ENCODE peak calls at places on chromosomes 13 and 19, in ten cellular contexts. One of them, this sample, is unnamed.

GRCh38 chr19:10431254-10431942 is 11.1 kb downstream of the PDE4A start:
- DNase-seq in GM18507: no peak
- DNase-seq in stimulated activated CD4-positive, alpha-beta T cell treated with anti-CD3 and anti-CD28 coated beads, Interleukin-2, amount 100 ng/mL, for 48 hours: no peak
- DNase-seq in T-helper 17 cell: no peak
- DNase-seq in GM12892: no peak
- DNase-seq in anterior cingulate cortex: no peak
- DNase-seq in AG09309: no peak
- DNase-seq in AG04450: no peak
- DNase-seq in activated CD8-positive, alpha-beta T cell treated with anti-CD3 and anti-CD28 coated beads, Interleukin-2, amount 10 ng/mL, durations not matched to agents 7 days and 5 days: peak
- DNase-seq in NCI-H510A treated with DMSO at 0.1 percent for 48 hours: no peak
- DNase-seq in this sample: no peak

GRCh38 chr19:3343619-3344502 is 22.5 kb upstream of the NFIC start:
- DNase-seq in GM18507: no peak
- DNase-seq in stimulated activated CD4-positive, alpha-beta T cell treated with anti-CD3 and anti-CD28 coated beads, Interleukin-2, amount 100 ng/mL, for 48 hours: peak
- DNase-seq in T-helper 17 cell: peak
- DNase-seq in GM12892: peak
- DNase-seq in anterior cingulate cortex: peak
- DNase-seq in AG09309: peak
- DNase-seq in AG04450: no peak
- DNase-seq in activated CD8-positive, alpha-beta T cell treated with anti-CD3 and anti-CD28 coated beads, Interleukin-2, amount 10 ng/mL, durations not matched to agents 7 days and 5 days: peak
- DNase-seq in NCI-H510A treated with DMSO at 0.1 percent for 48 hours: no peak
- DNase-seq in this sample: peak

GRCh38 chr19:39765091-39766076 is 13.3 kb upstream of the LEUTX start:
- DNase-seq in GM18507: no peak
- DNase-seq in stimulated activated CD4-positive, alpha-beta T cell treated with anti-CD3 and anti-CD28 coated beads, Interleukin-2, amount 100 ng/mL, for 48 hours: peak
- DNase-seq in T-helper 17 cell: peak
- DNase-seq in GM12892: no peak
- DNase-seq in anterior cingulate cortex: no peak
- DNase-seq in AG09309: no peak
- DNase-seq in AG04450: no peak
- DNase-seq in activated CD8-positive, alpha-beta T cell treated with anti-CD3 and anti-CD28 coated beads, Interleukin-2, amount 10 ng/mL, durations not matched to agents 7 days and 5 days: peak
- DNase-seq in NCI-H510A treated with DMSO at 0.1 percent for 48 hours: peak
- DNase-seq in this sample: no peak

GRCh38 chr13:40333238-40333637 is 333.2 kb downstream of the FOXO1 start:
- DNase-seq in GM18507: no peak
- DNase-seq in stimulated activated CD4-positive, alpha-beta T cell treated with anti-CD3 and anti-CD28 coated beads, Interleukin-2, amount 100 ng/mL, for 48 hours: no peak
- DNase-seq in T-helper 17 cell: no peak
- DNase-seq in GM12892: no peak
- DNase-seq in anterior cingulate cortex: no peak
- DNase-seq in AG09309: no peak
- DNase-seq in AG04450: no peak
- DNase-seq in activated CD8-positive, alpha-beta T cell treated with anti-CD3 and anti-CD28 coated beads, Interleukin-2, amount 10 ng/mL, durations not matched to agents 7 days and 5 days: no peak
- DNase-seq in NCI-H510A treated with DMSO at 0.1 percent for 48 hours: no peak
- DNase-seq in this sample: no peak

GRCh38 chr19:33194884-33195710 is 967 bp downstream of the LRP3 start:
- DNase-seq in GM18507: no peak
- DNase-seq in stimulated activated CD4-positive, alpha-beta T cell treated with anti-CD3 and anti-CD28 coated beads, Interleukin-2, amount 100 ng/mL, for 48 hours: no peak
- DNase-seq in T-helper 17 cell: no peak
- DNase-seq in GM12892: peak
- DNase-seq in anterior cingulate cortex: no peak
- DNase-seq in AG09309: no peak
- DNase-seq in AG04450: no peak
- DNase-seq in activated CD8-positive, alpha-beta T cell treated with anti-CD3 and anti-CD28 coated beads, Interleukin-2, amount 10 ng/mL, durations not matched to agents 7 days and 5 days: no peak
- DNase-seq in NCI-H510A treated with DMSO at 0.1 percent for 48 hours: no peak
- DNase-seq in this sample: no peak

GRCh38 chr19:47723573-47723923 is 10.3 kb downstream of the EHD2 start:
- DNase-seq in GM18507: no peak
- DNase-seq in stimulated activated CD4-positive, alpha-beta T cell treated with anti-CD3 and anti-CD28 coated beads, Interleukin-2, amount 100 ng/mL, for 48 hours: no peak
- DNase-seq in T-helper 17 cell: no peak
- DNase-seq in GM12892: no peak
- DNase-seq in anterior cingulate cortex: no peak
- DNase-seq in AG09309: peak
- DNase-seq in AG04450: no peak
- DNase-seq in activated CD8-positive, alpha-beta T cell treated with anti-CD3 and anti-CD28 coated beads, Interleukin-2, amount 10 ng/mL, durations not matched to agents 7 days and 5 days: no peak
- DNase-seq in NCI-H510A treated with DMSO at 0.1 percent for 48 hours: no peak
- DNase-seq in this sample: peak

GRCh38 chr13:42345367-42345766 is 73.4 kb downstream of the AKAP11 start:
- DNase-seq in GM18507: no peak
- DNase-seq in stimulated activated CD4-positive, alpha-beta T cell treated with anti-CD3 and anti-CD28 coated beads, Interleukin-2, amount 100 ng/mL, for 48 hours: no peak
- DNase-seq in T-helper 17 cell: no peak
- DNase-seq in GM12892: no peak
- DNase-seq in anterior cingulate cortex: no peak
- DNase-seq in AG09309: no peak
- DNase-seq in AG04450: no peak
- DNase-seq in activated CD8-positive, alpha-beta T cell treated with anti-CD3 and anti-CD28 coated beads, Interleukin-2, amount 10 ng/mL, durations not matched to agents 7 days and 5 days: no peak
- DNase-seq in NCI-H510A treated with DMSO at 0.1 percent for 48 hours: no peak
- DNase-seq in this sample: no peak

GRCh38 chr19:35755550-35756371 is 1.1 kb downstream of the HSPB6 start:
- DNase-seq in GM18507: no peak
- DNase-seq in stimulated activated CD4-positive, alpha-beta T cell treated with anti-CD3 and anti-CD28 coated beads, Interleukin-2, amount 100 ng/mL, for 48 hours: no peak
- DNase-seq in T-helper 17 cell: peak
- DNase-seq in GM12892: no peak
- DNase-seq in anterior cingulate cortex: no peak
- DNase-seq in AG09309: no peak
- DNase-seq in AG04450: no peak
- DNase-seq in activated CD8-positive, alpha-beta T cell treated with anti-CD3 and anti-CD28 coated beads, Interleukin-2, amount 10 ng/mL, durations not matched to agents 7 days and 5 days: peak
- DNase-seq in NCI-H510A treated with DMSO at 0.1 percent for 48 hours: no peak
- DNase-seq in this sample: no peak

GRCh38 chr13:29640665-29641064 is 45.2 kb upstream of the SLC7A1 start:
- DNase-seq in GM18507: no peak
- DNase-seq in stimulated activated CD4-positive, alpha-beta T cell treated with anti-CD3 and anti-CD28 coated beads, Interleukin-2, amount 100 ng/mL, for 48 hours: no peak
- DNase-seq in T-helper 17 cell: no peak
- DNase-seq in GM12892: no peak
- DNase-seq in anterior cingulate cortex: no peak
- DNase-seq in AG09309: no peak
- DNase-seq in AG04450: no peak
- DNase-seq in activated CD8-positive, alpha-beta T cell treated with anti-CD3 and anti-CD28 coated beads, Interleukin-2, amount 10 ng/mL, durations not matched to agents 7 days and 5 days: no peak
- DNase-seq in NCI-H510A treated with DMSO at 0.1 percent for 48 hours: no peak
- DNase-seq in this sample: no peak

GRCh38 chr13:51643114-51643881 is 59.0 kb downstream of the WDFY2 start:
- DNase-seq in GM18507: no peak
- DNase-seq in stimulated activated CD4-positive, alpha-beta T cell treated with anti-CD3 and anti-CD28 coated beads, Interleukin-2, amount 100 ng/mL, for 48 hours: no peak
- DNase-seq in T-helper 17 cell: no peak
- DNase-seq in GM12892: no peak
- DNase-seq in anterior cingulate cortex: no peak
- DNase-seq in AG09309: peak
- DNase-seq in AG04450: peak
- DNase-seq in activated CD8-positive, alpha-beta T cell treated with anti-CD3 and anti-CD28 coated beads, Interleukin-2, amount 10 ng/mL, durations not matched to agents 7 days and 5 days: no peak
- DNase-seq in NCI-H510A treated with DMSO at 0.1 percent for 48 hours: peak
- DNase-seq in this sample: no peak

GRCh38 chr19:49056101-49056901 is 1.2 kb downstream of the CGB7 start:
- DNase-seq in GM18507: peak
- DNase-seq in stimulated activated CD4-positive, alpha-beta T cell treated with anti-CD3 and anti-CD28 coated beads, Interleukin-2, amount 100 ng/mL, for 48 hours: peak
- DNase-seq in T-helper 17 cell: peak
- DNase-seq in GM12892: peak
- DNase-seq in anterior cingulate cortex: no peak
- DNase-seq in AG09309: no peak
- DNase-seq in AG04450: no peak
- DNase-seq in activated CD8-positive, alpha-beta T cell treated with anti-CD3 and anti-CD28 coated beads, Interleukin-2, amount 10 ng/mL, durations not matched to agents 7 days and 5 days: peak
- DNase-seq in NCI-H510A treated with DMSO at 0.1 percent for 48 hours: peak
- DNase-seq in this sample: no peak

GRCh38 chr19:18100710-18101109 is 3.1 kb downstream of the MAST3 start:
- DNase-seq in GM18507: no peak
- DNase-seq in stimulated activated CD4-positive, alpha-beta T cell treated with anti-CD3 and anti-CD28 coated beads, Interleukin-2, amount 100 ng/mL, for 48 hours: no peak
- DNase-seq in T-helper 17 cell: no peak
- DNase-seq in GM12892: no peak
- DNase-seq in anterior cingulate cortex: no peak
- DNase-seq in AG09309: no peak
- DNase-seq in AG04450: no peak
- DNase-seq in activated CD8-positive, alpha-beta T cell treated with anti-CD3 and anti-CD28 coated beads, Interleukin-2, amount 10 ng/mL, durations not matched to agents 7 days and 5 days: no peak
- DNase-seq in NCI-H510A treated with DMSO at 0.1 percent for 48 hours: no peak
- DNase-seq in this sample: peak

GRCh38 chr13:108618233-108618632 is 11.2 kb upstream of the MYO16 start:
- DNase-seq in GM18507: no peak
- DNase-seq in stimulated activated CD4-positive, alpha-beta T cell treated with anti-CD3 and anti-CD28 coated beads, Interleukin-2, amount 100 ng/mL, for 48 hours: no peak
- DNase-seq in T-helper 17 cell: no peak
- DNase-seq in GM12892: no peak
- DNase-seq in anterior cingulate cortex: no peak
- DNase-seq in AG09309: no peak
- DNase-seq in AG04450: no peak
- DNase-seq in activated CD8-positive, alpha-beta T cell treated with anti-CD3 and anti-CD28 coated beads, Interleukin-2, amount 10 ng/mL, durations not matched to agents 7 days and 5 days: no peak
- DNase-seq in NCI-H510A treated with DMSO at 0.1 percent for 48 hours: no peak
- DNase-seq in this sample: no peak

GRCh38 chr13:31441804-31442487 is 242.2 kb downstream of the B3GLCT start:
- DNase-seq in GM18507: no peak
- DNase-seq in stimulated activated CD4-positive, alpha-beta T cell treated with anti-CD3 and anti-CD28 coated beads, Interleukin-2, amount 100 ng/mL, for 48 hours: no peak
- DNase-seq in T-helper 17 cell: no peak
- DNase-seq in GM12892: no peak
- DNase-seq in anterior cingulate cortex: no peak
- DNase-seq in AG09309: no peak
- DNase-seq in AG04450: no peak
- DNase-seq in activated CD8-positive, alpha-beta T cell treated with anti-CD3 and anti-CD28 coated beads, Interleukin-2, amount 10 ng/mL, durations not matched to agents 7 days and 5 days: no peak
- DNase-seq in NCI-H510A treated with DMSO at 0.1 percent for 48 hours: no peak
- DNase-seq in this sample: no peak

GRCh38 chr19:6723108-6723618 is 2.7 kb upstream of the C3 start:
- DNase-seq in GM18507: no peak
- DNase-seq in stimulated activated CD4-positive, alpha-beta T cell treated with anti-CD3 and anti-CD28 coated beads, Interleukin-2, amount 100 ng/mL, for 48 hours: no peak
- DNase-seq in T-helper 17 cell: no peak
- DNase-seq in GM12892: no peak
- DNase-seq in anterior cingulate cortex: no peak
- DNase-seq in AG09309: no peak
- DNase-seq in AG04450: no peak
- DNase-seq in activated CD8-positive, alpha-beta T cell treated with anti-CD3 and anti-CD28 coated beads, Interleukin-2, amount 10 ng/mL, durations not matched to agents 7 days and 5 days: no peak
- DNase-seq in NCI-H510A treated with DMSO at 0.1 percent for 48 hours: no peak
- DNase-seq in this sample: no peak

This sample was measured in DMS153.